ENCODE peak calls at places on chromosome 12, in six cellular contexts. F is GM12865, W is cardiac muscle cell, D is A549, P is uterus, M is AG09319. K is an unnamed sample.

GRCh38 chr12:20487519-20487918 is 119.2 kb downstream of the PDE3A start:
- DNase-seq in F (no peak), W (no peak), D (no peak), P (no peak), M (peak), K (no peak)

GRCh38 chr12:122195405-122195804 is 8.1 kb upstream of the B3GNT4 start:
- DNase-seq in F (no peak), W (no peak), D (no peak), P (no peak), M (no peak), K (no peak)

GRCh38 chr12:92560713-92561542 is 141.9 kb upstream of the PLEKHG7 start:
- DNase-seq in F (peak), W (no peak), D (no peak), P (no peak), M (no peak), K (no peak)

GRCh38 chr12:131370321-131370720 is 340.6 kb upstream of the SFSWAP start:
- DNase-seq in F (no peak), W (no peak), D (no peak), P (no peak), M (no peak), K (no peak)

GRCh38 chr12:108697905-108698304 is 33.4 kb downstream of the CORO1C start:
- DNase-seq in F (no peak), W (no peak), D (no peak), P (no peak), M (no peak), K (no peak)

GRCh38 chr12:57864382-57864781 is 17.9 kb upstream of the CTDSP2 start:
- DNase-seq in F (no peak), W (no peak), D (no peak), P (peak), M (no peak), K (no peak)

GRCh38 chr12:88113871-88114270 is 28.0 kb downstream of the CEP290 start:
- DNase-seq in F (no peak), W (peak), D (no peak), P (no peak), M (no peak), K (no peak)

GRCh38 chr12:7872565-7873304 is at the start of gene SLC2A14:
- DNase-seq in F (no peak), W (no peak), D (no peak), P (no peak), M (no peak), K (no peak)

GRCh38 chr12:115155665-115156645 is 472.0 kb upstream of the TBX3 start:
- DNase-seq in F (no peak), W (peak), D (peak), P (no peak), M (peak), K (no peak)

GRCh38 chr12:22855456-22855855 is 230.5 kb downstream of the ETNK1 start:
- DNase-seq in F (no peak), W (no peak), D (no peak), P (no peak), M (no peak), K (no peak)

GRCh38 chr12:64273527-64274403 is 51.7 kb upstream of the KICS2 start:
- DNase-seq in F (peak), W (peak), D (peak), P (no peak), M (no peak), K (no peak)

GRCh38 chr12:95802482-95803264 is 12.1 kb upstream of the NTN4 start:
- DNase-seq in F (no peak), W (peak), D (peak), P (no peak), M (peak), K (peak)

GRCh38 chr12:52175411-52176350 is 16.1 kb downstream of the KRT80 start:
- DNase-seq in F (peak), W (peak), D (no peak), P (no peak), M (no peak), K (no peak)

GRCh38 chr12:98758331-98758730 is 113.2 kb downstream of the APAF1 start:
- DNase-seq in F (no peak), W (peak), D (no peak), P (peak), M (no peak), K (no peak)

GRCh38 chr12:53122961-53123468 is 19.7 kb downstream of the SOAT2 start:
- DNase-seq in F (no peak), W (peak), D (peak), P (no peak), M (no peak), K (no peak)

GRCh38 chr12:11833174-11833895 is 183.9 kb downstream of the ETV6 start:
- DNase-seq in F (no peak), W (no peak), D (no peak), P (no peak), M (no peak), K (no peak)

GRCh38 chr12:40970320-40970907 is 217.7 kb upstream of the PDZRN4 start:
- DNase-seq in F (peak), W (no peak), D (peak), P (no peak), M (no peak), K (no peak)

GRCh38 chr12:81759215-81759991 is at the start of gene PPFIA2:
- DNase-seq in F (no peak), W (peak), D (peak), P (peak), M (no peak), K (peak)

GRCh38 chr12:91786490-91787272 is 359.0 kb downstream of the BTG1 start:
- DNase-seq in F (no peak), W (no peak), D (no peak), P (no peak), M (no peak), K (no peak)

GRCh38 chr12:50763637-50764115 is at the start of gene ATF1:
- DNase-seq in F (peak), W (peak), D (peak), P (peak), M (peak), K (peak)

GRCh38 chr12:22046968-22047390 is 961 bp downstream of the CMAS start:
- DNase-seq in F (no peak), W (peak), D (no peak), P (no peak), M (no peak), K (no peak)

GRCh38 chr12:70919597-70920035 is 922 bp downstream of the PTPRR start:
- DNase-seq in F (no peak), W (peak), D (no peak), P (no peak), M (no peak), K (no peak)

GRCh38 chr12:95674631-95675030 is 115.9 kb downstream of the NTN4 start:
- DNase-seq in F (no peak), W (peak), D (no peak), P (no peak), M (no peak), K (no peak)

GRCh38 chr12:132818562-132818961 is 10.1 kb downstream of the GOLGA3 start:
- DNase-seq in F (no peak), W (no peak), D (no peak), P (no peak), M (no peak), K (no peak)

GRCh38 chr12:205026-205425 is 8.9 kb downstream of the SLC6A12 start:
- DNase-seq in F (no peak), W (no peak), D (no peak), P (no peak), M (no peak), K (no peak)

GRCh38 chr12:45183263-45183662 is 32.6 kb upstream of the ANO6 start:
- DNase-seq in F (no peak), W (peak), D (peak), P (no peak), M (no peak), K (no peak)
- TF ChIP-seq CTCF in F (no peak), W (peak), D (peak), P (peak), M (peak), K (no peak)

GRCh38 chr12:5692850-5693249 is 252.2 kb downstream of the ANO2 start:
- DNase-seq in F (no peak), W (no peak), D (no peak), P (no peak), M (no peak), K (no peak)

GRCh38 chr12:5690240-5690639 is 254.8 kb downstream of the ANO2 start:
- DNase-seq in F (no peak), W (no peak), D (no peak), P (no peak), M (no peak), K (no peak)

GRCh38 chr12:5691943-5692342 is 253.1 kb downstream of the ANO2 start:
- DNase-seq in F (no peak), W (no peak), D (no peak), P (no peak), M (no peak), K (no peak)

GRCh38 chr12:5688226-5688625 is 256.3 kb downstream of the NTF3 start:
- DNase-seq in F (no peak), W (no peak), D (no peak), P (no peak), M (no peak), K (no peak)

DNA sequence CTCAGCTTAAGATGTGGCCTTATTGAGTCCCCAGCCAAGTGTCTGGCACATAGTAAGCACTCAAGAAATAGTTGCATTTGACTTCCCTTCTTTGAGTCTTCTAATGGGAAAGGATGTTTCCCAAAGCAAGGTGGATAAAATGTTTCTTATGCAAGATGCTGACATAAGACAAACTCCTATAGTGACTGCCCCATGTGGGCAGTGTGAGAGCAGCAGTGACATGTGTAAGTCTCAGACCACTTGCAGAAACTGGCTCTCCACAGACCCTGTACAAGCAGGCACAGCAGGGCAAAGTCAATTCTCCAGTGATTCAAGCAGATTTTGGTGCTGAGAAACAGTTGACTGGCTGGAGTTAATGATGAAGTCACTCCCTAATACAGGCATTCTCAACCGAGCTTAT is 255.3 kb downstream of the ANO2 start:
- DNase-seq in F (no peak), W (no peak), D (peak), P (no peak), M (no peak), K (no peak)
- TF ChIP-seq CTCF in F (no peak), W (no peak), D (no peak), P (no peak), M (no peak), K (no peak)

DNA sequence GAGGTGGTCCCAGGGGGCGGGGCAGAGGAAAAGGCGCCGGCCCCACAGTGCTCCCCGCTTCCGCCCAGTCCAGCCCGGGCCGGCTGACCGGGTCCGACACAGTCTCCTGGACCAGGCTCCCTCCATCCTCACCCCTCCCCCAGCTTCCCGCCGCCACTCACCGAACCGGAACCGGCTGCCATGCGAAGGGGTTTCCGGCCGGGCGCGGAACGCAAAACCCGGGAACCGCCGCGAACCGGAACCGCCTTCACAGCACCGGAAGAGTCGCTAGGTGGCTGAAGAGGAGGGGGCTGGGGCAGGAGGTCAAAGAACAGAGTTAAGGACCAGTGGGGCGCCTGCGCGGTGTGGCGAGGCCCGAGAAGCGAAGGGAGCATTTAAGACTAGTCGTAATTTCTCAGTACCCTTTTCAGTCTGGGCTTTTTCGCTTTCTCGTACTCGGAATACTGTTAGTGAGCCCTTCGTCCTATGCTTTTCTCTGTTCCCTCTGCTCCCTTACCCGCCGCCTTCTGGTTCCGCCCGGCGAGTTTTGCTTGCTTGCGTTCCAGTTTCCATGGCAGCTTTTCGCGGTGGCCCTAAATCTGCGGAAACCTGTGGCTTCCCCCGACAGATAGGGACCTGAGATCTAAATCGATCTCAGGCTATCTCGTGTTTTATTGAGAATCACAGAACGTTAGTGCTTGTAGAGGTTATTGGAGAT is at the start of gene SENP1:
- DNase-seq in F (peak), W (peak), D (peak), P (peak), M (peak), K (peak)
- TF ChIP-seq CTCF in F (peak), W (peak), D (no peak), P (peak), M (no peak), K (peak)

DNA sequence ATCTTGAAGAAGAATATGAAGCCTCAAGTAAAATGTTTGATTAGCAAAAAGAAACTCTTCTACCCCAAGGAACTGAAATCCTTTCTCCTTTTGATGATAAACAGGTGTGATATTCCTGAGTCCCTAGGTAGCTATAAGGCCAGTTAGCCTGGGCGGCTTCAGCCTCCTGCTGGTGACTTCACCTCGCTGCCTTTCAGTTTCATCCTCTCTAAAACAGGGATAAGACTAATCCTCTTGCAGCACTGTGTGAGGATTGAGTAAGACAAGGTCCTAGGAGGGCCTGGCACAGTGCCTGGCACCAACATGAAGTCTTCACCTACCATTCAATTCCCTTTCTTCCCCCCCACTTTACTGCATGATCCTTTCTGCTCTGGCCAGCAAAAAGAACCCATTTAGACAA is 42.1 kb downstream of the CIT start:
- DNase-seq in F (no peak), W (peak), D (peak), P (no peak), M (no peak), K (no peak)
- TF ChIP-seq CTCF in F (no peak), W (peak), D (no peak), P (no peak), M (no peak), K (no peak)

DNA sequence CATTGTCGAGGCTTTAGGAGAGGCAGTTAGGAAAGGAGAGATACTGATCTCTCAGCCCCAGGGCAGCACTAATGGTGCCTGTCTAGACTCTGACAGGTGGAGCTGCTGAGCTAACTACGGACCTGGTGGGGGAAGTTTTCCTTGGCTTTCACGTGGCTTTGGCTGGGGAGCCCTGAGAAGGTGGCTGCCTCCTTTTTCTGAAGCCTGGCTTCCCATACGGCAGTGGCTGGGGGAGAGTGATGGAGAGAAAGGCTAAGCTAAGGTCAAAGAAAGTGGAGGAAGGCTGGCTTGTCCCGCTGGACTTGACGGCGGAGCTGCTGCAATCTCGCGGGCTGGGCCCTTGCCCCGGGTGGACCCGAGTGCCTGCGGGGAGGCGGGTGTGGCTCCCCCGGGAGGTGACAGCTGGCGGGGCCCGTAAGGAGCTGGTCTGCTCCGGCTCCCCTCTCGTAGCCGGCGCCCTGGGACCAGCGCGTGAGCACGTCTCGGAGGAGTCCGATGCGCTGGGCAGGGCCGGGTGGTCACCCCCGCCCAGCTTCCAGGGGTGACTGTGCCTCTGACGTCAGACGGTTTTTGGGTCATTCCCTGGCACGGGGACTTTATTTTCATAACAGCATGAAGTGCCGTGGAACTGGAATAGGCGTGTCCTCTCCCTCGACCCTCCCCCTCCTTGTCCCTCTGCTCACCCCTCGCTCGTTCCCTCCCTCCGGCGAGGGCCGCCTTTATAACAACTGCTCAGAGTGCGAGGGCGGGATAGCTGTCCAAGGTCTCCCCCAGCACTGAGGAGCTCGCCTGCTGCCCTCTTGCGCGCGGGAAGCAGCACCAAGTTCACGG is at the start of gene GPRC5A:
- DNase-seq in F (peak), W (peak), D (peak), P (peak), M (peak), K (peak)
- TF ChIP-seq CTCF in F (peak), W (peak), D (peak), P (peak), M (peak), K (peak)

GRCh38 chr12:100955139-100955538 is 160.6 kb downstream of the ANO4 start:
- DNase-seq in F (no peak), W (peak), D (no peak), P (peak), M (no peak), K (no peak)

GRCh38 chr12:100954118-100954517 is 159.5 kb downstream of the ANO4 start:
- DNase-seq in F (no peak), W (no peak), D (no peak), P (no peak), M (no peak), K (no peak)

GRCh38 chr12:100953217-100953616 is 158.6 kb downstream of the ANO4 start:
- DNase-seq in F (no peak), W (peak), D (no peak), P (no peak), M (no peak), K (no peak)

GRCh38 chr12:100953677-100954076 is 159.1 kb downstream of the ANO4 start:
- DNase-seq in F (no peak), W (no peak), D (no peak), P (no peak), M (no peak), K (no peak)

GRCh38 chr12:100951756-100952155 is 157.2 kb downstream of the ANO4 start:
- DNase-seq in F (no peak), W (no peak), D (no peak), P (no peak), M (no peak), K (no peak)
- TF ChIP-seq CTCF in F (no peak), W (no peak), D (no peak), P (no peak), M (no peak), K (no peak)

GRCh38 chr12:76346798-76347420 is 1.3 kb downstream of the BBS10 start:
- DNase-seq in F (peak), W (peak), D (peak), P (no peak), M (peak), K (no peak)
- TF ChIP-seq CTCF in F (peak), W (peak), D (peak), P (no peak), M (peak), K (peak)

K was measured in Peyer's patch.